ENCODE peak calls at places on chromosomes 12 and 14, in nine cellular contexts. Z is stomach, G is mesothelial cell of epicardium, O is GM13976, J is tibial artery, K is SK-N-SH, T is upper lobe of right lung, I is PC-3, E is GM23338. Q is an unnamed sample.

GRCh38 chr12:47029903-47030302 is 49.5 kb upstream of the PCED1B start:
- DNase-seq in Z (no peak), G (no peak), O (no peak), J (no peak), K (no peak), T (no peak), I (no peak), E (no peak), Q (no peak)

GRCh38 chr12:124640096-124640495 is 72.7 kb upstream of the NCOR2 start:
- DNase-seq in Z (no peak), G (no peak), O (no peak), J (no peak), K (no peak), T (no peak), I (peak), E (no peak), Q (no peak)

GRCh38 chr12:111435661-111436201 is 30.0 kb downstream of the SH2B3 start:
- DNase-seq in Z (no peak), G (no peak), O (no peak), J (no peak), K (no peak), T (no peak), I (no peak), E (no peak), Q (no peak)

GRCh38 chr12:131803995-131804521 is 24.1 kb upstream of the MMP17 start:
- DNase-seq in Z (no peak), G (no peak), O (no peak), J (no peak), K (no peak), T (no peak), I (peak), E (no peak), Q (no peak)

GRCh38 chr12:11600199-11600598 is 49.3 kb upstream of the ETV6 start:
- DNase-seq in Z (no peak), G (no peak), O (no peak), J (no peak), K (no peak), T (no peak), I (no peak), E (no peak), Q (no peak)

GRCh38 chr14:51356381-51356780 is 116.3 kb downstream of the TMX1 start:
- DNase-seq in Z (no peak), G (no peak), O (no peak), J (no peak), K (no peak), T (no peak), I (no peak), E (no peak), Q (no peak)

GRCh38 chr14:104424406-104425072 is 155.0 kb upstream of the C14orf180 start:
- DNase-seq in Z (peak), G (peak), O (peak), J (no peak), K (peak), T (peak), I (no peak), E (no peak), Q (peak)

GRCh38 chr14:21668377-21668776 is 5.2 kb downstream of the OR4E1 start:
- DNase-seq in Z (no peak), G (no peak), O (no peak), J (no peak), K (no peak), T (no peak), I (peak), E (no peak), Q (no peak)

GRCh38 chr12:615620-616019 is 47.6 kb downstream of the NINJ2 start:
- DNase-seq in Z (no peak), G (no peak), O (no peak), J (no peak), K (no peak), T (no peak), I (no peak), E (no peak), Q (no peak)

GRCh38 chr12:63844391-63845341 is at the start of gene SRGAP1:
- DNase-seq in Z (peak), G (peak), O (peak), J (peak), K (peak), T (peak), I (peak), E (peak), Q (peak)

GRCh38 chr14:22607291-22607690 is 9.2 kb downstream of the ABHD4 start:
- DNase-seq in Z (no peak), G (no peak), O (no peak), J (no peak), K (no peak), T (no peak), I (no peak), E (no peak), Q (no peak)

GRCh38 chr14:104392001-104392395 is 187.6 kb upstream of the C14orf180 start:
- DNase-seq in Z (no peak), G (no peak), O (peak), J (no peak), K (no peak), T (peak), I (no peak), E (no peak), Q (no peak)

GRCh38 chr12:43309845-43310405 is 242.1 kb downstream of the ADAMTS20 start:
- DNase-seq in Z (no peak), G (no peak), O (no peak), J (no peak), K (no peak), T (no peak), I (no peak), E (no peak), Q (no peak)

GRCh38 chr12:117090816-117091711 is 8.2 kb downstream of the TESC start:
- DNase-seq in Z (peak), G (no peak), O (no peak), J (no peak), K (no peak), T (no peak), I (no peak), E (no peak), Q (no peak)

GRCh38 chr12:131113562-131113961 is 159.9 kb downstream of the ADGRD1 start:
- DNase-seq in Z (no peak), G (no peak), O (no peak), J (no peak), K (peak), T (peak), I (no peak), E (no peak), Q (no peak)

GRCh38 chr14:52835122-52835903 is 43.9 kb upstream of the GNPNAT1 start:
- DNase-seq in Z (no peak), G (no peak), O (no peak), J (no peak), K (peak), T (no peak), I (peak), E (peak), Q (no peak)

GRCh38 chr12:47391566-47391965 is 311.8 kb upstream of the AMIGO2 start:
- DNase-seq in Z (peak), G (no peak), O (no peak), J (no peak), K (no peak), T (no peak), I (no peak), E (no peak), Q (no peak)

GRCh38 chr12:79897617-79898016 is 37.3 kb downstream of the PPP1R12A start:
- DNase-seq in Z (no peak), G (no peak), O (no peak), J (no peak), K (no peak), T (no peak), I (peak), E (peak), Q (no peak)

GRCh38 chr12:104576980-104577925 is 120.5 kb downstream of the CHST11 start:
- DNase-seq in Z (no peak), G (no peak), O (no peak), J (no peak), K (no peak), T (no peak), I (no peak), E (no peak), Q (no peak)

GRCh38 chr12:121124402-121125109 is 8.1 kb upstream of the P2RX7 start:
- DNase-seq in Z (no peak), G (no peak), O (no peak), J (no peak), K (no peak), T (no peak), I (peak), E (peak), Q (no peak)

GRCh38 chr12:58818546-58818945 is 101.8 kb downstream of the LRIG3 start:
- DNase-seq in Z (no peak), G (no peak), O (no peak), J (no peak), K (no peak), T (no peak), I (peak), E (no peak), Q (no peak)

GRCh38 chr12:98418357-98419075 is 96.9 kb upstream of the TMPO start:
- DNase-seq in Z (peak), G (peak), O (no peak), J (peak), K (peak), T (peak), I (peak), E (peak), Q (peak)

GRCh38 chr14:40413146-40413545 is 980.9 kb upstream of the FBXO33 start:
- DNase-seq in Z (no peak), G (no peak), O (no peak), J (no peak), K (no peak), T (no peak), I (peak), E (no peak), Q (no peak)

GRCh38 chr14:40417777-40418401 is 985.7 kb upstream of the FBXO33 start:
- DNase-seq in Z (peak), G (no peak), O (peak), J (no peak), K (peak), T (no peak), I (peak), E (peak), Q (peak)
- TF ChIP-seq CTCF in Z (no peak), G (peak), O (peak), J (peak), K (peak), T (peak), I (peak), E (peak), Q (peak)

GRCh38 chr12:108196319-108196718 is 67.2 kb downstream of the WSCD2 start:
- DNase-seq in Z (no peak), G (no peak), O (no peak), J (no peak), K (no peak), T (no peak), I (no peak), E (no peak), Q (no peak)

GRCh38 chr12:108193493-108193892 is 64.4 kb downstream of the WSCD2 start:
- DNase-seq in Z (no peak), G (no peak), O (no peak), J (no peak), K (no peak), T (no peak), I (no peak), E (no peak), Q (no peak)

GRCh38 chr12:108191938-108192337 is 62.9 kb downstream of the WSCD2 start:
- DNase-seq in Z (no peak), G (no peak), O (no peak), J (no peak), K (no peak), T (no peak), I (no peak), E (no peak), Q (no peak)

GRCh38 chr12:108194585-108194984 is 65.5 kb downstream of the WSCD2 start:
- DNase-seq in Z (no peak), G (no peak), O (no peak), J (no peak), K (no peak), T (no peak), I (peak), E (peak), Q (no peak)

DNA sequence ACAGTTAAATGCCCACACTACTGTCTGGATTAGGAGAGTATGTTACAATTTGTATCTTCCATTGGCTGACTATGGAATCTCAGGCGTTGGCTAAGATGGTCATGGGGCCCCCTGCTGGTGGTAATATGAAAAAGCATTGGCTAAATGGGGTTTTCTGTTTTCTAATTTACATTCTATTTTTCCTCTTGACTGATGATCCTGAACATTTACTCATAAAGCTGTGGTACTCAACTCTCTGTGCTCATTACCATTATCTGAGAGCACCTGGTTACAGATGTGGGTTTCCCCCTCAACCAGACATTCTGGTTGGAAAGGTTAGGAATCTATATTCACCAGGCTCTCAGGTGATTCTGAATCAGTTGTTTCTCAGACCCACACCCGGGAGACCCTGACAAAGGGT is 64.8 kb downstream of the WSCD2 start:
- DNase-seq in Z (no peak), G (peak), O (peak), J (no peak), K (peak), T (no peak), I (peak), E (peak), Q (peak)
- TF ChIP-seq CTCF in Z (peak), G (peak), O (peak), J (peak), K (peak), T (peak), I (peak), E (peak), Q (peak)

DNA sequence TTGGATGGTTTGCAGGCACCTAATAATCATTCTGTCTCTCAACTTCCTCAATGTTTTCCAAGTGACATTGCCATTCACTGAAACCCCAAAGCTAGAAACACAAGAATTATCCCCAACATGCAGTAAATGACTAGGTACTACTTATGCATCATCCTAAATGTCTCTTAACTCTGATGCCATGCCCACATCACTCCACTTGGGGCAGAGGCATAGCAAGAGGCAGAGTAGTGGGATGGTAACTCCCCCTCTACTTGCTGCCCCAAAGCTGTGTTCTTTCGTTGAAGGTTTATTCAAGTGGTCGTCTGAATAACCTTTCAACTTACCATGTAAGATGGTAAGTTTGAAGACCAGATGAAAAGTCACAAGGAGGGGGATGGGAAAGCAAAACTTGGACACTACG is 77.9 kb upstream of the SOX5 start:
- DNase-seq in Z (no peak), G (no peak), O (no peak), J (no peak), K (no peak), T (no peak), I (no peak), E (peak), Q (no peak)
- TF ChIP-seq CTCF in Z (no peak), G (no peak), O (no peak), J (no peak), K (peak), T (no peak), I (no peak), E (peak), Q (no peak)

GRCh38 chr12:89084751-89085150 is 267.6 kb downstream of the DUSP6 start:
- DNase-seq in Z (no peak), G (no peak), O (no peak), J (no peak), K (no peak), T (no peak), I (no peak), E (no peak), Q (no peak)
- TF ChIP-seq CTCF in Z (no peak), G (no peak), O (no peak), J (no peak), K (no peak), T (no peak), I (no peak), E (no peak), Q (no peak)

DNA sequence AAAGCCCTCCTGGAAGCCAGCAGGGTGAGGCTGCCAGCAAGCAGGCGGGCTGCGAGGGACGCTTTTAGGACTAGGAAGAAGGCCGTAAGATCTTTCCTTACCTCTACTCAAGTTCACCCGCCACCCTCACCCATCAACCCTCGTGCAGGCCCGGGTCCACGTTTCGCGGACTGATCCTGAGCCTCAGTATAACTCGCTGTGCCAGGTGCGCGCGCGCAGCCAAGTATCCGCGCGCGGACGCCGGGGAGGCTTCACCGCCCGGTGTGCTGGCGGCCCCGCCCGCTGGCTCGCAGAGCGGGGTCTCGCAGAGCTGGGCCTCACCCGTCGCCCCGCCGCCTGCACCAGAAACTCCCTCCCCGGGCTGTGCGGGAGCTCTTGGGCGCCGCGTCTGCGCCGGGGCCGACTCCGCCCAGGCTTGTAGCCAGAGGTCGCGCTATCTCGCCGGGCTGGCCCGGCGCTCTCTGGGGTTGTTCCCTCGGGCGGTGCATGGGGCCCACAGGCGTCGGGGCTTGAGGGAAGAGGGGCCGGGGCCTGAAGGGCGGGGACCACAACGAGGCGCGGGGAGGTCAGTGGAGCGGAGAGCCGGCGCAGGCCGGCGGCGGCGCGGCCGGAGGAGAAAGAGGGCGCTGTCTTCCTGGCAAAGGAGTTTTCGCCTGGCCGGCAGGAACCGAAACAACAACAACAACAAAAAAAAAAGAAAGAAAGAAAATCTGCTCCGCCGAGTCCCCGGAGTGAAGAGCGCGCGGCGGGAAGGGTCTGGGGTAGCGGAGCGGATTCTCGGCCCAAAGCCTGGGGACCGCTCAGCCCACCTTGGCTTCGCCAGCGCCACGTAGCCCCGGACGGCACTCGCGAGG is 7.7 kb upstream of the SIX1 start:
- DNase-seq in Z (peak), G (peak), O (peak), J (peak), K (peak), T (peak), I (peak), E (peak), Q (peak)
- TF ChIP-seq CTCF in Z (peak), G (no peak), O (peak), J (peak), K (peak), T (peak), I (peak), E (peak), Q (peak)

GRCh38 chr14:76541594-76542219 is 165.8 kb downstream of the ESRRB start:
- DNase-seq in Z (no peak), G (peak), O (no peak), J (no peak), K (no peak), T (no peak), I (no peak), E (no peak), Q (no peak)

GRCh38 chr14:76550534-76550933 is 174.6 kb downstream of the ESRRB start:
- DNase-seq in Z (no peak), G (no peak), O (no peak), J (no peak), K (no peak), T (no peak), I (peak), E (no peak), Q (no peak)

GRCh38 chr14:76551906-76552305 is 176.0 kb downstream of the ESRRB start:
- DNase-seq in Z (no peak), G (no peak), O (no peak), J (no peak), K (no peak), T (no peak), I (no peak), E (peak), Q (no peak)

GRCh38 chr14:76551116-76551515 is 175.2 kb downstream of the ESRRB start:
- DNase-seq in Z (no peak), G (no peak), O (no peak), J (no peak), K (no peak), T (no peak), I (no peak), E (no peak), Q (no peak)

DNA sequence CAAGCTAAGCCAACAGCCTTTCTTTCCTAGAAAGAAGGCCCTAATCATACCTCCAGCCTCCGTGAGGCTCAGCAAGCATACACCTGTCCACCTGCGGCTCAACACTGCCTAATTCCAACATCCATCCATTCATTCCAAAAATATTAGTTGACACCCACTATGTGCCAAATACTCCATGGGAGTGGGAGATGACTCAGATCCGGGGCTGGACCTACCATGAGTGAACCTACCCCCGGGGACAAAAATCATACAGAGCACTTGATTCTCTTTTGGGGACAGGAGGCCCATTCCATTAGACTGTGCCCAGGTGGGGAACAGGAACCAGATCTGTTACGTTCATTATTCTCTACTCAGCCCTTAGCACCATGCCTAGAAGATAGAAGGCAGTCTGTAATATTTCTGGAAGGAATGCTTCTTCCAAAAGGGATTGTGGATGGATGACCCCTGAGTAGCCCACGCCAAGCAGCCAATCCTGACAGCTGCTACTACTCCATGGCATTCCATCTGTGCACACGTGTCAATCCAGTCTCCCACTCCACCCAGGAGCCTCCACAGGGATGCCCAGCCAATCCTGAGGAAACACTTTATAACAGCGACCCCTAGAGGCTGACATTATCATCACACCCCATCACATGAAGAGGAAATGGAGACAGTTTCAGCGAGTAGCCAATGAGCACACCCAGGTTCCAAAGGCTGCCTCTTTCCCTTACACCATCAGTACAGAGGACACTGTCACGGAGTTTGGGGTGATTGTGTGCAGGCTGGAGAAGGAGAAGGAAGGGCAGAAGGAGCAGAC is 170.7 kb downstream of the ESRRB start:
- DNase-seq in Z (no peak), G (peak), O (peak), J (no peak), K (peak), T (no peak), I (peak), E (peak), Q (peak)
- TF ChIP-seq CTCF in Z (no peak), G (peak), O (peak), J (no peak), K (peak), T (peak), I (peak), E (peak), Q (peak)

DNA sequence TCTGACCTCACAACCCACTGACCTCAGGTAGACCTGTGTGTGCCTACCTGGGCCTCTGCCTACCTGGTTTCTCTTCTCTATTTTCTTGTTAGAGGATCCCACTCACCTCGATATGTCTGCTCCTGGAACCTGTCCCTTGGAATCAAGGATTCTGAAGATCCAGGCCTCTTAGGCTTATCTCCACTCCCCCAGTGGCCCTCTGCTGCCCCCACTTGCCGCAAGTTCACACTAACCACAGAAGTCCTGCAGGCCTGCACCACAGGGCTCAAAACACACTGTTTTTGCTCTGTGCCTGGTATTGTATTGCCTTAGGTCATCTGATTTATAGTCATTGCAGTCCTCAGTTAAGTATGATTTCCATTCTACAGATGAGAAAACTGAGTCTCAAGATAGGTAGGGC is 15.3 kb upstream of the NRXN3 start:
- DNase-seq in Z (no peak), G (no peak), O (no peak), J (no peak), K (no peak), T (no peak), I (no peak), E (peak), Q (no peak)
- TF ChIP-seq CTCF in Z (no peak), G (no peak), O (no peak), J (no peak), K (no peak), T (no peak), I (peak), E (peak), Q (no peak)